ENCODE peak calls at places on chromosome 21, in ten cellular contexts. L is Panc1; N is fibroblast of lung; G is CD4-positive, CD25-positive, alpha-beta regulatory T cell; F is WERI-Rb-1; E is heart right ventricle; B is tibial nerve; H is heart left ventricle; W is upper lobe of right lung; S is mesendoderm. P is an unnamed sample.

GRCh38 chr21:43769325-43769958 is 6.7 kb downstream of the CSTB start:
- DNase-seq in L (no peak), N (no peak), G (no peak), F (no peak), E (no peak), B (no peak), H (no peak), W (no peak), S (no peak), P (no peak)

GRCh38 chr21:34282223-34282622 is 81.6 kb upstream of the KCNE2 start:
- DNase-seq in L (no peak), N (peak), G (no peak), F (no peak), E (no peak), B (no peak), H (no peak), W (no peak), S (no peak), P (no peak)

GRCh38 chr21:22536511-22536910 is 1538.3 kb downstream of the NCAM2 start:
- DNase-seq in L (no peak), N (no peak), G (no peak), F (no peak), E (no peak), B (no peak), H (no peak), W (no peak), S (peak), P (no peak)

GRCh38 chr21:40208206-40208950 is 341.1 kb downstream of the PCP4 start:
- DNase-seq in L (no peak), N (no peak), G (no peak), F (no peak), E (no peak), B (no peak), H (no peak), W (no peak), S (no peak), P (no peak)

GRCh38 chr21:35243171-35243570 is 194.1 kb upstream of the RUNX1 start:
- DNase-seq in L (no peak), N (no peak), G (no peak), F (no peak), E (no peak), B (no peak), H (no peak), W (no peak), S (no peak), P (no peak)

GRCh38 chr21:35226302-35226701 is 177.2 kb upstream of the RUNX1 start:
- DNase-seq in L (no peak), N (peak), G (no peak), F (no peak), E (no peak), B (no peak), H (no peak), W (no peak), S (no peak), P (peak)

GRCh38 chr21:34526236-34526617 is 14.2 kb upstream of the KCNE1 start:
- DNase-seq in L (no peak), N (no peak), G (no peak), F (no peak), E (no peak), B (no peak), H (no peak), W (no peak), S (no peak), P (no peak)

GRCh38 chr21:25848309-25848708 is 113.5 kb downstream of the GABPA start:
- DNase-seq in L (no peak), N (no peak), G (no peak), F (no peak), E (no peak), B (no peak), H (no peak), W (no peak), S (no peak), P (no peak)

GRCh38 chr21:31489014-31489413 is 145.0 kb upstream of the TIAM1 start:
- DNase-seq in L (no peak), N (no peak), G (no peak), F (no peak), E (no peak), B (no peak), H (no peak), W (no peak), S (no peak), P (no peak)

GRCh38 chr21:31873275-31873695 is 465 bp downstream of the HUNK start:
- DNase-seq in L (no peak), N (no peak), G (no peak), F (peak), E (no peak), B (no peak), H (no peak), W (peak), S (peak), P (no peak)

GRCh38 chr21:18384771-18385170 is 18.8 kb downstream of the TMPRSS15 start:
- DNase-seq in L (no peak), N (no peak), G (no peak), F (no peak), E (no peak), B (no peak), H (no peak), W (no peak), S (peak), P (peak)

GRCh38 chr21:35525443-35525842 is 476.3 kb upstream of the RUNX1 start:
- DNase-seq in L (no peak), N (no peak), G (peak), F (no peak), E (no peak), B (no peak), H (no peak), W (no peak), S (no peak), P (no peak)

GRCh38 chr21:35204850-35205564 is 155.9 kb upstream of the RUNX1 start:
- DNase-seq in L (no peak), N (peak), G (peak), F (no peak), E (peak), B (peak), H (peak), W (peak), S (peak), P (no peak)

GRCh38 chr21:46411236-46411635 is 47.5 kb upstream of the DIP2A start:
- DNase-seq in L (no peak), N (no peak), G (no peak), F (no peak), E (no peak), B (no peak), H (no peak), W (no peak), S (no peak), P (no peak)

GRCh38 chr21:32021319-32022027 is 148.7 kb downstream of the HUNK start:
- DNase-seq in L (no peak), N (no peak), G (no peak), F (no peak), E (peak), B (no peak), H (peak), W (no peak), S (no peak), P (no peak)

DNA sequence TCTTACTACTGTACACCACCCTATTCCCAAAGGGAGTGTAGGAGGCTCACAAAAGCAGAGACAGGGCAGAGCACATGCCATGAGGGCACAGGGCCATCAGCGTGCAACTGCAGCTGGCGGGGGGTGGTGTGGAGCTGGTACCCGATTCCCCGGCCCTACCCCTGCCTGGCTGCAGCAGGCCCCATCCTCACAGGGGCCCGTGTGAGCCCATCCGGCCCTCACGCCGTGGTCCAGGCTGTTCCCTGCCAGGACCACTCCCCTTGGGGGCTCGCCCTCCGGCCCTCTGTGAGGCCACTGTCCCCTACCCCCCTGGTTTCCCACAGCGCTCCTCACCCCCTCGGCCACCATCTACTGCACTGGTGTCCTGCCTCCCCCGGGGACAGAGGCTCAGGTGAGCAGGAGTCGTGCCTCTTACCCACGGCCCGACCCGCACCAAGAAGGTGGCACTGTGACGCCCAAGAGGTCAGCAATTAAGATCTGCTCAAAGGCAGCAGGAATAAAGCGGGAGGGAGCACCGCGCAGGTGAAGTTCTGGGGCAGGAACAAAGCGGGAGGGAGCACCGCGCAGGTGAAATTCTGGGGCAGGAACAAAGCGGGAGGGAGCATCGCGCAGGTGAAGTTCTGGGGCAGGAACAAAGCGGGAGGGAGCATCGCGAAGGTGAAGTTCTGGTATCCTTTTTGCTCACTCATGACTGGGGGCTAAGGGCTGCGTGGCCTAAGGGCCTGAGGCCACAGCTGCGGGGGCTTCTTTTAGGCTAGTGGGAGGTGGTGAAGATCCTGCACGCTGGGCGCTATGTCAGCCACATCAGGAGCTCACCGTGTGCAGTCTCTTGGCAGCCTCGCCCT is 3.9 kb downstream of the POFUT2 start:
- DNase-seq in L (no peak), N (no peak), G (no peak), F (peak), E (no peak), B (peak), H (no peak), W (peak), S (no peak), P (no peak)
- H3K27ac ChIP-seq in L (no peak), N (no peak), G (no peak), F (no peak), E (no peak), B (no peak), H (no peak), W (no peak), S (no peak), P (no peak)

DNA sequence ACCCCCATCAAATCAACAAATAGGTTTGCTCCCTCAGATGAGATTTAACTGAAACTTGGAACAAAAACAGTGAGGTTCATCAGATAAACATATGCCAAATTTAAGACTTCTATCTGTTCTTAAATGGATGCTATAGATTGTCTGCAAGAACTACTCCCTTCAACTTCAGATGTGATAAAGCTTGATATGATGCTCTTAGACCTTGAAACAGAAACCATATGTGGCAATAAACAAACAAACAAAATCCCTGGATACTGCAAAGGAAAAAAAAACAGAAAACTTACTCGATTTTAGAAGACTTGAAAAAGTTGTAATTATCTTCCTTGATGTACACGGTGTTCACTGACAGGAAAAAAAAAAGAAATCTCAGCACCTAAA is 286.1 kb upstream of the USP25 start:
- DNase-seq in L (no peak), N (no peak), G (no peak), F (no peak), E (no peak), B (no peak), H (no peak), W (no peak), S (no peak), P (peak)
- H3K27ac ChIP-seq in L (no peak), N (no peak), G (no peak), F (no peak), E (no peak), B (no peak), H (no peak), W (no peak), S (no peak), P (no peak)

GRCh38 chr21:42653492-42654061 is at the start of gene PDE9A:
- DNase-seq in L (no peak), N (no peak), G (peak), F (peak), E (no peak), B (no peak), H (peak), W (peak), S (peak), P (peak)
- H3K27ac ChIP-seq in L (no peak), N (no peak), G (peak), F (peak), E (peak), B (peak), H (peak), W (no peak), S (peak), P (peak)

GRCh38 chr21:42670884-42671283 is 17.5 kb downstream of the PDE9A start:
- DNase-seq in L (no peak), N (no peak), G (no peak), F (no peak), E (no peak), B (no peak), H (no peak), W (no peak), S (no peak), P (peak)

GRCh38 chr21:42670058-42670830 is 16.8 kb downstream of the PDE9A start:
- DNase-seq in L (no peak), N (no peak), G (no peak), F (no peak), E (no peak), B (no peak), H (no peak), W (no peak), S (no peak), P (no peak)

GRCh38 chr21:42672699-42673458 is 19.5 kb downstream of the PDE9A start:
- DNase-seq in L (no peak), N (peak), G (no peak), F (no peak), E (no peak), B (no peak), H (no peak), W (no peak), S (peak), P (peak)

GRCh38 chr21:42673633-42674328 is 20.4 kb downstream of the PDE9A start:
- DNase-seq in L (no peak), N (no peak), G (no peak), F (no peak), E (no peak), B (no peak), H (no peak), W (no peak), S (no peak), P (peak)

DNA sequence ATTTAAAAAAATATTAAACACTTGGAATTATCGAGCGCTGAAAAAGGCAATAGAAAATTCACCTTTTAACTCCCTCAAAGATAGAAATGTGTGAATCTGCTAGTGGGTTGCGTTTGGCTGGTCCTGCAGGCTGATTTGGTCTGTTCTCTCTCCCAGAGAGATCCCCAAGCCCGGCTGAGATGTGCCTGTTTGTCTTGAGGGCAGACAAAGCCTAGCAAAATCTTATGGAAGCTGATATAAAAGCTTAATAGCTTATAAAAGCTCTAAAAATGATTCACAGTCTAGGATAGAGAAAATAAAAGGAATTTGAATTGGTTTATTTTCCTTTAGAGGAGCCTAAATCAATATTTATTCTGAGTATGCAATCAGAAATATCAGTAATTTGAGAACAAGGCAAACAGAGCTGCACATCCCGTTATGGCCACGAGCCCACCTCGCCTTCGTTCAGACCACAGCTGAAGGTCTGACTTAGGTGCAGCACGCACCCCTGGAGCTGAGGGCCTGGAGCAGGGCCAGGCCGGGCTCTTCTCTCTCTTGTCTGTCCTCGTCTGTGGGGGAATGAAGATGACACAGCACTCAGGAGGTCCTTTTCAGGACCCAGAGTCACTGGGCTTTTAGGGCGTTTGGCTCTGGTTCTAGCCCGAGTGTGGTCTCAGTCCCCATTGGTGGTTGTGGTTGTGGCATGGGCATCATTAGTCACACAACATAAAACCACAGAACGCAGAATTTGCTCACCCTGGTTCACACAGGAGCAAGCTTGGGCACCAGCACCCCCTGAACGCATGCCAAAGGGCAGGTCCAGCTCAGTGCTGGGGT is 18.6 kb downstream of the PDE9A start:
- DNase-seq in L (no peak), N (peak), G (no peak), F (no peak), E (no peak), B (no peak), H (no peak), W (no peak), S (no peak), P (peak)
- H3K27ac ChIP-seq in L (no peak), N (no peak), G (no peak), F (no peak), E (no peak), B (peak), H (no peak), W (no peak), S (no peak), P (no peak)

DNA sequence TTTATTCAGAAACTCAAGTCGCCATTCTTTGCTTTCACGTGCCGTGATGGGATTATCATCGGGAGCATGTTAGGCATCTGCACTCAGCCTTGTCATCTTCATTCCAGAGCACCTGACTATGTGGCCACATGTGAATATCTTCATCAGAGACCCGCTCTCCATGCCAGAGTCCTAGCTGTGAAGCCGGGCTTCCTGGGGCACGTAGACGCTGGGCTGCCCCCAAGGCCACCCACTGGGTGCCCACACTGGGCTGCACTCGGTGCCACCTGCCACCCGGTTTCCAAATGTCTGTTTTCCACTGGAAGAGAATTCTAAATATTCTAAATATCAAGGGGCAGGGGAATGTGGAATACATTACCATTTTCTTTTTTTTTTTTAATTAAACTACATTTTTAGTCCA is 43.8 kb downstream of the SLC37A1 start:
- DNase-seq in L (no peak), N (no peak), G (no peak), F (no peak), E (no peak), B (no peak), H (no peak), W (peak), S (no peak), P (no peak)
- H3K27ac ChIP-seq in L (no peak), N (no peak), G (no peak), F (peak), E (no peak), B (no peak), H (no peak), W (no peak), S (no peak), P (peak)

GRCh38 chr21:33238146-33238545 is 8.4 kb downstream of the IFNAR2 start:
- DNase-seq in L (no peak), N (peak), G (no peak), F (no peak), E (no peak), B (no peak), H (no peak), W (no peak), S (no peak), P (no peak)
- H3K27ac ChIP-seq in L (no peak), N (no peak), G (peak), F (no peak), E (no peak), B (no peak), H (no peak), W (no peak), S (no peak), P (no peak)

DNA sequence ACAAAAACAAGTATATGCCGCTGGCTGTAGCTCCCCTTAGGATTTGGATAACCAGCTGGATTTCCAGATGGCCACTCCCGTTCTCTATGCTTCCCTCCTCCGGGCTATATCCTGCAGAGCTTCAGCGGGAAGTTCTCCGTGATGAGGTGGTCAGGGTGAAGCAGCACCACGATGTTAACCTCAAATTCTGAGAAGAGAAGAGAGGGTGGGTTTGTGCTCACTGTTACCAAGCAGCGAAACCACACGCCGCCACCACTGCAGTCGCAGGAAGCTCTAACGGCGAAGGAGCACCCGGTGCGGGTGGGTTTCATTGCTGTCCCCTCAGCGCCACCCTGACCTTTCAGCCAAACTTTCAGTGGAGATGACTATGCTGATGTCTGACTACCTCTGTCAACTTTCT is 41.7 kb downstream of the VPS26C start:
- DNase-seq in L (no peak), N (no peak), G (peak), F (no peak), E (no peak), B (no peak), H (no peak), W (no peak), S (no peak), P (no peak)
- H3K27ac ChIP-seq in L (no peak), N (no peak), G (peak), F (no peak), E (no peak), B (no peak), H (no peak), W (no peak), S (no peak), P (no peak)

DNA sequence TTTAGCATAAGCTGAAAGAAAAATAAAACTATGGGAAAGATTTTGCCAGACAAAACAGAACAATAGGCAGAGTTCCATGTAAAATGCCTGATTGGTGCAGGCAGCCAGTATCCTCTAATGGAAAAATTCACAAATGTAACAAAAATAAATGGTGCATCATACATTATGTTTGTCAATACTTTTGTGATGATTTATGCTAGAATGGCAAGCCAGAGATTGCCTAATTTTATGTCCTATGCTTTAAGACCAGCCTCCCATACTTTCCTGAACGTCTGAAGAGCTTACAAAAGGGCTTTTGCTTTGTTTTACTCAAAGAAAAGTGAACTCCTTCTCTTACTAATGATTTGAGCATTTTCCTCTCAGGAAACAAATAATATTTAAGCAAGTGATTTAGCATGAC is 81.5 kb upstream of the KCNJ15 start:
- DNase-seq in L (no peak), N (no peak), G (no peak), F (no peak), E (no peak), B (no peak), H (no peak), W (no peak), S (no peak), P (no peak)
- H3K27ac ChIP-seq in L (no peak), N (no peak), G (no peak), F (no peak), E (no peak), B (no peak), H (no peak), W (no peak), S (no peak), P (no peak)

GRCh38 chr21:29342394-29342957 is 43.8 kb downstream of the BACH1 start:
- DNase-seq in L (no peak), N (peak), G (peak), F (no peak), E (peak), B (peak), H (peak), W (no peak), S (no peak), P (peak)
- H3K27ac ChIP-seq in L (no peak), N (peak), G (no peak), F (no peak), E (peak), B (peak), H (peak), W (peak), S (no peak), P (peak)

P was measured in mesenchymal stem cell.